ENCODE peak calls at places on chromosome 21, in seven cellular contexts. K is activated CD8-positive, alpha-beta memory T cell treated with anti-CD3 and anti-CD28 coated beads, Interleukin-2, amount 50 U/mL, for 4 hours; Y is NCI-H82; S is stimulated activated naive CD8-positive, alpha-beta T cell treated with anti-CD3 and anti-CD28 coated beads, Interleukin-15, Interleukin-2, amounts not matched to agents 100 U/mL and 50 U/mL, for 24 hours; C is HT-29; B is erythroblast; T is activated CD4-positive, alpha-beta T cell treated with anti-CD3 and anti-CD28 coated beads, Interleukin-2, amount 10 ng/mL, durations not matched to agents 7 days and 5 days. U is an unnamed sample.
A peak's percentile ranks its signal among the peaks of the same experiment; 100 is the strongest.

GRCh38 chr21:42463861-42464515 is 32.0 kb downstream of the RSPH1 start:
- DNase-seq in K (peak; percentile 73), Y (peak; percentile 74), S (peak; percentile 63), C (peak; percentile 60), B (peak; percentile 69), T (peak; percentile 57), U (peak; percentile 66)

GRCh38 chr21:16154961-16155360 is 425.2 kb downstream of the USP25 start:
- DNase-seq in K (no peak), Y (no peak), S (no peak), C (no peak), B (no peak), T (no peak), U (no peak)

GRCh38 chr21:44709426-44710293 is 1.7 kb downstream of the TSPEAR start:
- DNase-seq in K (peak; percentile 48), Y (no peak), S (no peak), C (no peak), B (no peak), T (no peak), U (peak; percentile 44)

GRCh38 chr21:39071623-39072214 is 111.5 kb downstream of the PSMG1 start:
- DNase-seq in K (no peak), Y (no peak), S (no peak), C (no peak), B (no peak), T (no peak), U (no peak)

GRCh38 chr21:23694396-23694795 is 1912.9 kb downstream of the MRPL39 start:
- DNase-seq in K (no peak), Y (no peak), S (no peak), C (no peak), B (no peak), T (no peak), U (no peak)

GRCh38 chr21:37253991-37254390 is 13.1 kb downstream of the VPS26C start:
- DNase-seq in K (no peak), Y (no peak), S (no peak), C (no peak), B (no peak), T (no peak), U (no peak)

GRCh38 chr21:17903029-17903806 is 84.1 kb upstream of the C21orf91 start:
- DNase-seq in K (no peak), Y (peak; percentile 75), S (no peak), C (peak; percentile 38), B (peak; percentile 2), T (no peak), U (no peak)

GRCh38 chr21:41956926-41957729 is 3.3 kb upstream of the C2CD2 start:
- DNase-seq in K (no peak), Y (peak; percentile 79), S (no peak), C (peak; percentile 13), B (peak; percentile 89), T (no peak), U (no peak)

GRCh38 chr21:16742116-16742515 is 770.7 kb upstream of the CXADR start:
- DNase-seq in K (no peak), Y (no peak), S (no peak), C (no peak), B (no peak), T (no peak), U (no peak)

GRCh38 chr21:37700641-37701202 is 215.5 kb downstream of the KCNJ6 start:
- DNase-seq in K (no peak), Y (peak; percentile 95), S (no peak), C (peak; percentile 61), B (peak; percentile 60), T (peak; percentile 32), U (no peak)

GRCh38 chr21:42570841-42571387 is 57.3 kb downstream of the SLC37A1 start:
- DNase-seq in K (no peak), Y (no peak), S (no peak), C (no peak), B (no peak), T (no peak), U (peak; percentile 19)

GRCh38 chr21:25489673-25490072 is 117.6 kb downstream of the MRPL39 start:
- DNase-seq in K (no peak), Y (no peak), S (no peak), C (no peak), B (no peak), T (no peak), U (no peak)

GRCh38 chr21:36647279-36648093 is 51.4 kb upstream of the SIM2 start:
- DNase-seq in K (no peak), Y (no peak), S (no peak), C (peak; percentile 78), B (no peak), T (no peak), U (no peak)

GRCh38 chr21:36479415-36480402 is at the start of gene CLDN14:
- DNase-seq in K (no peak), Y (no peak), S (no peak), C (no peak), B (no peak), T (no peak), U (no peak)

GRCh38 chr21:45794040-45794439 is 150.5 kb downstream of the PCBP3 start:
- DNase-seq in K (no peak), Y (no peak), S (no peak), C (no peak), B (no peak), T (no peak), U (no peak)

GRCh38 chr21:44927587-44928461 is 7.1 kb upstream of the ITGB2 start:
- DNase-seq in K (peak; percentile 93), Y (no peak), S (peak; percentile 92), C (peak; percentile 5), B (no peak), T (peak; percentile 91), U (peak; percentile 73)